ENCODE peak calls at places on chromosomes 13 and 19, in eight cellular contexts. R is A673, T is fibroblast of villous mesenchyme, O is tibial artery, F is AG04450, B is activated B cell treated with CpG ODN at 0.5 μM for 24 hours, D is mesothelial cell of epicardium, L is lower leg skin. K is an unnamed sample.

GRCh38 chr13:110576736-110577476 is 15.4 kb upstream of the RAB20 start:
- DNase-seq in R (no peak), O (peak), F (no peak), D (no peak), L (no peak), T (no peak), B (no peak), K (no peak)

GRCh38 chr19:5182811-5183210 is 157.8 kb downstream of the PTPRS start:
- DNase-seq in R (no peak), F (no peak), O (no peak), L (no peak), D (no peak), T (no peak), B (no peak), K (no peak)

GRCh38 chr13:19597523-19597922 is 35.9 kb upstream of the MPHOSPH8 start:
- DNase-seq in D (no peak), T (peak), B (no peak), O (no peak), L (no peak), F (peak), R (peak), K (no peak)

GRCh38 chr19:16702123-16702522 is 17.5 kb upstream of the NWD1 start:
- DNase-seq in L (no peak), R (peak), D (no peak), B (no peak), T (peak), F (peak), O (no peak), K (peak)

GRCh38 chr13:99206873-99207272 is 6.2 kb downstream of the UBAC2 start:
- DNase-seq in L (no peak), O (no peak), D (no peak), T (no peak), B (no peak), R (no peak), F (no peak), K (no peak)

GRCh38 chr13:30065181-30065580 is 214.8 kb upstream of the UBL3 start:
- DNase-seq in L (no peak), B (no peak), D (no peak), T (no peak), F (no peak), O (no peak), R (no peak), K (no peak)

GRCh38 chr19:40610396-40611064 is 9.4 kb downstream of the LTBP4 start:
- DNase-seq in B (no peak), L (peak), O (peak), F (no peak), R (no peak), T (no peak), D (no peak), K (peak)

GRCh38 chr13:49667773-49668172 is 23.5 kb downstream of the EBPL start:
- DNase-seq in O (no peak), D (no peak), L (no peak), T (no peak), R (no peak), F (no peak), B (no peak), K (no peak)

GRCh38 chr13:74629985-74630384 is 495.8 kb upstream of the KLF12 start:
- DNase-seq in B (no peak), T (no peak), D (no peak), L (no peak), R (no peak), F (no peak), O (peak), K (no peak)

GRCh38 chr13:53683608-53684007 is 655.0 kb downstream of the OLFM4 start:
- DNase-seq in R (no peak), T (no peak), F (no peak), O (no peak), L (no peak), B (no peak), D (no peak), K (no peak)

GRCh38 chr19:10878253-10878652 is 6.9 kb downstream of the CARM1 start:
- DNase-seq in L (no peak), D (no peak), O (no peak), T (no peak), B (no peak), F (no peak), R (no peak), K (no peak)

GRCh38 chr13:46032341-46032740 is 20.2 kb downstream of the ZC3H13 start:
- DNase-seq in O (no peak), D (no peak), R (no peak), L (no peak), T (peak), F (no peak), B (no peak), K (no peak)

GRCh38 chr13:35957174-35957867 is 173.9 kb downstream of the DCLK1 start:
- DNase-seq in R (no peak), F (no peak), L (no peak), O (no peak), B (no peak), D (no peak), T (peak), K (no peak)

GRCh38 chr19:1104452-1105216 is 840 bp downstream of the GPX4 start:
- DNase-seq in B (peak), F (no peak), L (peak), R (peak), O (peak), T (peak), D (peak), K (peak)

GRCh38 chr13:21583496-21583895 is 20.5 kb downstream of the MICU2 start:
- DNase-seq in T (peak), F (no peak), R (peak), L (no peak), D (no peak), O (no peak), B (no peak), K (no peak)

GRCh38 chr13:28636677-28637317 is 22.1 kb upstream of the POMP start:
- DNase-seq in T (peak), O (no peak), R (peak), F (peak), L (no peak), D (no peak), B (no peak), K (no peak)

GRCh38 chr13:86757236-86757978 is 913.8 kb upstream of the SLITRK5 start:
- DNase-seq in R (no peak), B (no peak), O (no peak), F (no peak), L (no peak), D (no peak), T (no peak), K (no peak)

GRCh38 chr19:33303791-33304759 is 1.7 kb upstream of the CEBPA start:
- DNase-seq in L (peak), T (peak), F (no peak), O (no peak), D (no peak), B (no peak), R (no peak), K (no peak)

GRCh38 chr19:46759817-46760333 is 13.6 kb upstream of the STRN4 start:
- DNase-seq in B (no peak), F (peak), R (no peak), T (peak), L (no peak), D (no peak), O (no peak), K (no peak)

GRCh38 chr19:47723573-47723923 is 10.3 kb downstream of the EHD2 start:
- DNase-seq in B (no peak), F (no peak), D (no peak), R (peak), T (peak), O (peak), L (no peak), K (peak)

GRCh38 chr13:39527301-39527700 is 75.7 kb downstream of the LHFPL6 start:
- DNase-seq in L (no peak), B (no peak), O (no peak), F (no peak), D (no peak), T (no peak), R (no peak), K (no peak)

GRCh38 chr19:51546650-51547396 is 15.4 kb upstream of the SIGLEC6 start:
- DNase-seq in L (peak), R (no peak), B (no peak), T (peak), F (no peak), O (no peak), D (no peak), K (no peak)

GRCh38 chr13:44470623-44471562 is 97.3 kb downstream of the SERP2 start:
- DNase-seq in T (peak), L (no peak), F (no peak), D (no peak), B (no peak), O (no peak), R (peak), K (no peak)

GRCh38 chr19:40193587-40193849 is 2.3 kb downstream of the MAP3K10 start:
- DNase-seq in O (no peak), F (no peak), D (no peak), R (no peak), L (no peak), T (no peak), B (no peak), K (no peak)

GRCh38 chr13:61350351-61350750 is 65.3 kb downstream of the PCDH20 start:
- DNase-seq in T (no peak), L (no peak), F (no peak), O (no peak), R (no peak), B (no peak), D (no peak), K (no peak)

GRCh38 chr19:36114763-36115452 is at the start of gene POLR2I:
- DNase-seq in R (peak), O (peak), L (peak), D (peak), B (peak), F (peak), T (peak), K (peak)

GRCh38 chr13:100520936-100521765 is 67.4 kb downstream of the GGACT start:
- DNase-seq in F (no peak), L (no peak), B (no peak), T (no peak), O (no peak), D (no peak), R (peak), K (no peak)

GRCh38 chr19:49474545-49474930 is 523 bp downstream of the FLT3LG start:
- DNase-seq in D (no peak), R (no peak), B (no peak), L (no peak), F (no peak), T (no peak), O (no peak), K (no peak)

GRCh38 chr13:93289842-93290241 is 63.2 kb downstream of the GPC6 start:
- DNase-seq in L (no peak), O (no peak), F (no peak), D (no peak), B (no peak), R (no peak), T (no peak), K (no peak)

GRCh38 chr13:45295536-45295935 is 45.4 kb downstream of the TPT1 start:
- DNase-seq in B (no peak), R (no peak), O (no peak), F (no peak), L (no peak), D (no peak), T (peak), K (no peak)

GRCh38 chr19:48543121-48543710 is 8.8 kb upstream of the SULT2B1 start:
- DNase-seq in B (no peak), T (peak), D (peak), L (no peak), O (no peak), F (no peak), R (no peak), K (peak)

DNA sequence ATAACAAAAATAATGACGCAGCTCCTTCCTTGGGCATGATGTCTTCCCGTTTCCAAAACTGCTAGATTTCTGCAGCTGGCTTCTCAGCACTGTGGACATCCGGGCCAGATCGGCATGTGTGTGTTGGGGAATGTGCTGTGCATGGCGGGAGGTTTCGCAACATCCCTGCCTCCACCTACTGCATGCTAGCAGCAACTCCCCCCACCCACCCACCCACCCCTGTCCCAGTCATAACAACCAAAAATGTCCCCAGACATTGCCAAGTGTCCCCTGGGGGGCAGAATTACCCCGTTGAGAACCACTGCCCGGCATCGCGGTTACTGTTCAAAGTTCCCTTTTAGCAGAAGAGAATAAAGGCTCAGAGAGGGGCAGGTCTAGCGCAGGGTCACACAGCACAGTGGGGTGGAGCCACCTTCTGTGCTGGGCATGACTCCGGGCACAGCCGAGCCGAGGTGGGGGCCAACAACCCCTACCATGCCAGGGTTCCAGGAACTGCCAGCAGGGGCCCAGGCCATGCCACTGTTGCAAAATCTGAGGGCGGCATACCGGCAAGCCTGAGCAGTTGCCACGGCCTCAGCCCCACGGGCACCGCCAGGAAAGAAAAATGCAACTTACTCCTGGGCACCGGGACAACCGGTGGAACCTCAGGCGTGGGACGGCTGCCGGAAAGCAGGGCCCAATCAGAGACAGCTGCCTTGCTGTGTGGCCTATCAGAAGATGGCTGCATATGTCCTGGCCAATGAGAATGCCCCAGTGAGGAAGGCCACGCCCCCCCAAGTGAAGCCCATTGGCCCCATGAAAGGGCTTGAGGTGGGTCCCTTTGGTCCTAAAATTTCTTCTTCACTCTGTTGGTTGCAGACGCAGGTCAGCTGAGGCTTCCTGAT is 22.5 kb upstream of the NFIC start:
- DNase-seq in O (peak), F (no peak), B (no peak), L (peak), T (peak), D (no peak), R (peak), K (peak)
- TF ChIP-seq CTCF in O (peak), F (peak), B (no peak), L (no peak), T (no peak), D (no peak), R (no peak), K (no peak)

GRCh38 chr13:97433727-97434416 is at the start of gene RAP2A:
- DNase-seq in O (peak), B (peak), R (peak), D (peak), T (peak), F (peak), L (peak), K (peak)

GRCh38 chr13:97432232-97432916 is 1.6 kb upstream of the RAP2A start:
- DNase-seq in B (no peak), D (no peak), T (no peak), O (no peak), L (no peak), R (no peak), F (no peak), K (no peak)

GRCh38 chr13:97434417-97435296 is 688 bp downstream of the RAP2A start:
- DNase-seq in B (peak), F (no peak), R (peak), T (peak), D (peak), L (peak), O (peak), K (peak)

GRCh38 chr13:97431365-97431764 is 2.6 kb upstream of the RAP2A start:
- DNase-seq in R (no peak), B (no peak), O (no peak), L (no peak), T (no peak), D (no peak), F (no peak), K (no peak)

DNA sequence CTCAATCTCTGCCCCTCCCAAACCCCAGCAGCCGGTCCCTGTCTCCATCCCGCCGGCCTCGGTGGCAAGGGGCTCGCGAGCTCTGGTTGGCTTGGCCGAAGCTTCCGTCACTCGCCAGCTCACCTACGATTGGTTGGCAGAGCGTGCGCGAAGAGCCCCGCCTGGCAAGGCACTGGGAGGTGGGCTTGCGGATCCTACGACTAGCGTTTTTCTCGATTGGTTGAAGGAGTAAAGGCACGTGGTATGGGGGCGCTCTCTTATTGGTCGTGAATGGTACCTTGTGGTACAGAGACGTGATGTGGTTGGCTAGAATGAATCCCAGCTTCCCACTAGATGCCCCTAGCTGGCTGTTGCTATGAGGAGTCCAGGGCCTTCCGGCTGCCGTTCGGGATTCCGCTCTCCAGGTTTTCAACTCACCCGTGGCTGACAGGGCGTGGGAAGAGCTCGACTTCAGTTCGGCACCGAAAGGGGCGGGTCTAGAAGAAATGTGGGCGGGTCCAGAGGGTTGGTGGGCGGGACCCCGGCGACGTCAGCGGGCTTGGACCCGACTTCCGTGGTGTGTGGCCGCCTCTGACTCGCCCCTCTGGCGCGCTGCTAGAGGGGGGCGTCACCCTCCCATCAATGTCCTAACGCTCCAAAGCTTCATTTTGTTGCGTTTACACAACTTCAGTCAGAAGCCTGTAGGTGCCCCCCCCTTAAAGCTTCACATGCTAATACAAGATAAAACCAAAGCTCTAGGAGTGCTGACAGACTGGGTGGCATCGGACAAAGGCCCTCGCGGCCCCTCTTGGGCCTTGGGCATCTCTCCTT is 847 bp upstream of the RAP2A start:
- DNase-seq in F (peak), R (peak), T (peak), O (peak), B (peak), D (peak), L (peak), K (peak)
- TF ChIP-seq CTCF in F (no peak), R (no peak), T (no peak), O (peak), B (no peak), D (no peak), L (no peak), K (no peak)

DNA sequence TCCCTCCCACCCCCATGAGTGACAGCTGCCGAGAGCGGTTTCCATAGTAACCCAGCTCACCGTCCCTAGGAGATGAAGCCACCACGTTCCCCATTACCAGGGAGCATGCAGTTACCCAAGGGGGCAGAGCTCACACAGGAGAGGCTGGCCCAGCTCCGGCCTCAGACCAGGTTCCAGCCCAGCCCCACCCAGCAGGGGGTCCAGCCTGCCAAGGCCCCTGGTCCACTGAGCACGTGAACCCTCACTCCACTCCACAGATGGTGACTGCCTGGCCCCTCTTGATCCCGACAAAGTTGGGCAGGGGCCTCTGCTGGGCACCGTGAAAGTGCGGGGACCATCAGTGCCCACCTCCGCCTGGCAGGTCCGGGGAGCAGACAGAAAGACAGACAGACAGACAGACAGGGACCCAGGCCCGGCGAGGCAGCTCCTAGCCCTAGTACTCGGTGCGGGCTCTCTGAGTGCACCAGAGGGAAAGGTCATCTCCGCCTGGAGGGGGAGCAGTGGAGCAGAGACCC is 50.7 kb downstream of the CELF5 start:
- DNase-seq in F (no peak), D (no peak), R (peak), O (no peak), B (peak), T (peak), L (no peak), K (no peak)
- TF ChIP-seq CTCF in F (peak), D (no peak), R (peak), O (no peak), B (no peak), T (peak), L (no peak), K (no peak)

DNA sequence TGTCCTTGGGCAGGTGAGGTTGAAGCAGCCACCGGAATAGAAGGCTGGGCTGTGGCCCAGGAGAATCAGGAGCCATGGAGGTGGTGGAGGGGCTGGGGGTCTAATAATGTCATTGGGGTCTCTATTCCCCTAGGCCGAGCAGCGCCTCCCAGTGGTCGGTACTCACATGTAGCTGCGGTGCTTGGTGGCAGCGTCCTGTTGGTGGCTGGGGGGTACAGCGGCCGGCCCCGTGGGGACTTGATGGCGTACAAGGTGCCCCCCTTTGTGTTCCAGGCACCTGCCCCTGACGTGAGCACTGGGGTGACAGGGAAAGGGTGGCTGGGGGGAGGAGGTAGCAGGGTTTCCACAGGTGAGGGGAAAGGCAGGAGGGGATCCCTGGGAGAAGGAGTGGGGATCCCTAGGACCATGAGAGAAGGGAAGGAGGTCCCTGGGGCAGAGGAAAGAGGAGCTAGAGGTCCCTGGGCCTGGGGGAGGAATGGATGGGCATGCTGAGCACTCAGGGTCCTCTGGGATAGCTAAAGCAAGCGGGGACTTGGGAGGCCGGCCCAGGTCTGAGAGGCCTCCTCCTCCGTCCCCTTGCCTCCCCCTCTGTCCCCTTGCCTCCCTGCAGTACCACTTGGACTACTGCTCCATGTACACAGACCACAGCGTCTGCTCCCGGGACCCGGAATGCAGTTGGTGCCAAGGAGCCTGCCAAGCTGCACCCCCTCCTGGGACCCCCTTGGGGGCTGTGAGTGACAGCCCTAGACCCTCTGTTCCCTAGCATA is 18.1 kb downstream of the MEGF8 start:
- DNase-seq in F (no peak), B (no peak), R (no peak), T (no peak), L (no peak), D (no peak), O (no peak), K (no peak)
- TF ChIP-seq CTCF in F (peak), B (no peak), R (peak), T (peak), L (no peak), D (no peak), O (no peak), K (no peak)

GRCh38 chr19:12801466-12802266 is at the start of the genes PRDX2 and THSD8:
- DNase-seq in D (peak), F (no peak), B (peak), O (peak), R (peak), T (peak), L (peak), K (peak)
- TF ChIP-seq CTCF in D (no peak), F (no peak), B (no peak), O (peak), R (no peak), T (no peak), L (no peak), K (peak)